ENCODE peak calls at places on chromosomes 11 and 22, in four cellular contexts. One of them, this sample, is unnamed.
A peak's percentile ranks its signal among the peaks of the same experiment; 100 is the strongest.

GRCh38 chr22:46881373-46882118 is 119.1 kb downstream of the TBC1D22A start:
- DNase-seq in stimulated activated CD8-positive, alpha-beta memory T cell treated with anti-CD3 and anti-CD28 coated beads, Interleukin-4, amount 100 ng/mL, for 24 hours: no peak
- DNase-seq in ureter: no peak
- DNase-seq in activated B cell treated with CpG ODN at 0.5 μM for 24 hours: no peak
- DNase-seq in this sample: peak; percentile 12

GRCh38 chr11:95652002-95652472 is 137.5 kb downstream of the FAM76B start:
- DNase-seq in stimulated activated CD8-positive, alpha-beta memory T cell treated with anti-CD3 and anti-CD28 coated beads, Interleukin-4, amount 100 ng/mL, for 24 hours: no peak
- DNase-seq in ureter: no peak
- DNase-seq in activated B cell treated with CpG ODN at 0.5 μM for 24 hours: no peak
- DNase-seq in this sample: no peak

GRCh38 chr22:19854778-19855503 is at the start of the genes GNB1L and RTL10:
- DNase-seq in ureter: peak; percentile 97
- DNase-seq in activated B cell treated with CpG ODN at 0.5 μM for 24 hours: peak; percentile 98
- DNase-seq in stimulated activated CD8-positive, alpha-beta memory T cell treated with anti-CD3 and anti-CD28 coated beads, Interleukin-4, amount 100 ng/mL, for 24 hours: peak; percentile 95
- DNase-seq in this sample: peak; percentile 82

GRCh38 chr11:76674517-76675400 is 4.2 kb upstream of the LRRC32 start:
- DNase-seq in stimulated activated CD8-positive, alpha-beta memory T cell treated with anti-CD3 and anti-CD28 coated beads, Interleukin-4, amount 100 ng/mL, for 24 hours: no peak
- DNase-seq in activated B cell treated with CpG ODN at 0.5 μM for 24 hours: peak; percentile 61
- DNase-seq in ureter: no peak
- DNase-seq in this sample: no peak

GRCh38 chr22:50713571-50714056 is 24.4 kb upstream of the ACR start:
- DNase-seq in activated B cell treated with CpG ODN at 0.5 μM for 24 hours: no peak
- DNase-seq in ureter: no peak
- DNase-seq in stimulated activated CD8-positive, alpha-beta memory T cell treated with anti-CD3 and anti-CD28 coated beads, Interleukin-4, amount 100 ng/mL, for 24 hours: no peak
- DNase-seq in this sample: no peak

GRCh38 chr11:28529540-28530410 is 421.6 kb downstream of the METTL15 start:
- DNase-seq in stimulated activated CD8-positive, alpha-beta memory T cell treated with anti-CD3 and anti-CD28 coated beads, Interleukin-4, amount 100 ng/mL, for 24 hours: no peak
- DNase-seq in activated B cell treated with CpG ODN at 0.5 μM for 24 hours: no peak
- DNase-seq in ureter: no peak
- DNase-seq in this sample: peak; percentile 49

GRCh38 chr11:13207665-13208594 is 69.7 kb upstream of the BMAL1 start:
- DNase-seq in activated B cell treated with CpG ODN at 0.5 μM for 24 hours: no peak
- DNase-seq in ureter: no peak
- DNase-seq in stimulated activated CD8-positive, alpha-beta memory T cell treated with anti-CD3 and anti-CD28 coated beads, Interleukin-4, amount 100 ng/mL, for 24 hours: no peak
- DNase-seq in this sample: peak; percentile 62

GRCh38 chr11:128627666-128628342 is 40.4 kb upstream of the ETS1 start:
- DNase-seq in ureter: no peak
- DNase-seq in activated B cell treated with CpG ODN at 0.5 μM for 24 hours: no peak
- DNase-seq in stimulated activated CD8-positive, alpha-beta memory T cell treated with anti-CD3 and anti-CD28 coated beads, Interleukin-4, amount 100 ng/mL, for 24 hours: peak; percentile 29
- DNase-seq in this sample: no peak

GRCh38 chr11:1839204-1839923 is 583 bp downstream of the TNNI2 start:
- DNase-seq in stimulated activated CD8-positive, alpha-beta memory T cell treated with anti-CD3 and anti-CD28 coated beads, Interleukin-4, amount 100 ng/mL, for 24 hours: no peak
- DNase-seq in ureter: no peak
- DNase-seq in activated B cell treated with CpG ODN at 0.5 μM for 24 hours: no peak
- DNase-seq in this sample: no peak

GRCh38 chr11:1548221-1549070 is 23.6 kb downstream of the DUSP8 start:
- DNase-seq in ureter: peak; percentile 84
- DNase-seq in stimulated activated CD8-positive, alpha-beta memory T cell treated with anti-CD3 and anti-CD28 coated beads, Interleukin-4, amount 100 ng/mL, for 24 hours: no peak
- DNase-seq in activated B cell treated with CpG ODN at 0.5 μM for 24 hours: no peak
- DNase-seq in this sample: peak; percentile 27

GRCh38 chr11:26470992-26471391 is 101.1 kb downstream of the MUC15 start:
- DNase-seq in activated B cell treated with CpG ODN at 0.5 μM for 24 hours: no peak
- DNase-seq in stimulated activated CD8-positive, alpha-beta memory T cell treated with anti-CD3 and anti-CD28 coated beads, Interleukin-4, amount 100 ng/mL, for 24 hours: no peak
- DNase-seq in ureter: no peak
- DNase-seq in this sample: no peak

GRCh38 chr22:49935561-49935960 is 17.1 kb downstream of the CRELD2 start:
- DNase-seq in activated B cell treated with CpG ODN at 0.5 μM for 24 hours: no peak
- DNase-seq in ureter: no peak
- DNase-seq in stimulated activated CD8-positive, alpha-beta memory T cell treated with anti-CD3 and anti-CD28 coated beads, Interleukin-4, amount 100 ng/mL, for 24 hours: no peak
- DNase-seq in this sample: no peak

GRCh38 chr22:22048318-22048942 is 65.8 kb upstream of the TOP3B start:
- DNase-seq in stimulated activated CD8-positive, alpha-beta memory T cell treated with anti-CD3 and anti-CD28 coated beads, Interleukin-4, amount 100 ng/mL, for 24 hours: no peak
- DNase-seq in activated B cell treated with CpG ODN at 0.5 μM for 24 hours: no peak
- DNase-seq in ureter: no peak
- DNase-seq in this sample: no peak

GRCh38 chr22:30265851-30266444 is 703 bp downstream of the OSM start:
- DNase-seq in activated B cell treated with CpG ODN at 0.5 μM for 24 hours: peak; percentile 71
- DNase-seq in ureter: no peak
- DNase-seq in stimulated activated CD8-positive, alpha-beta memory T cell treated with anti-CD3 and anti-CD28 coated beads, Interleukin-4, amount 100 ng/mL, for 24 hours: peak; percentile 79
- DNase-seq in this sample: no peak

GRCh38 chr11:44464741-44465140 is 100.7 kb upstream of the CD82 start:
- DNase-seq in activated B cell treated with CpG ODN at 0.5 μM for 24 hours: no peak
- DNase-seq in ureter: no peak
- DNase-seq in stimulated activated CD8-positive, alpha-beta memory T cell treated with anti-CD3 and anti-CD28 coated beads, Interleukin-4, amount 100 ng/mL, for 24 hours: no peak
- DNase-seq in this sample: peak; percentile 35

GRCh38 chr11:110524227-110524626 is 94.5 kb downstream of the FDX1 start:
- DNase-seq in ureter: no peak
- DNase-seq in activated B cell treated with CpG ODN at 0.5 μM for 24 hours: no peak
- DNase-seq in stimulated activated CD8-positive, alpha-beta memory T cell treated with anti-CD3 and anti-CD28 coated beads, Interleukin-4, amount 100 ng/mL, for 24 hours: no peak
- DNase-seq in this sample: peak; percentile 76

GRCh38 chr11:93700830-93701229 is 39.3 kb downstream of the CEP295 start:
- DNase-seq in ureter: no peak
- DNase-seq in activated B cell treated with CpG ODN at 0.5 μM for 24 hours: no peak
- DNase-seq in stimulated activated CD8-positive, alpha-beta memory T cell treated with anti-CD3 and anti-CD28 coated beads, Interleukin-4, amount 100 ng/mL, for 24 hours: no peak
- DNase-seq in this sample: no peak

GRCh38 chr11:46106530-46107407 is 14.5 kb downstream of the PHF21A start:
- DNase-seq in ureter: no peak
- DNase-seq in stimulated activated CD8-positive, alpha-beta memory T cell treated with anti-CD3 and anti-CD28 coated beads, Interleukin-4, amount 100 ng/mL, for 24 hours: no peak
- DNase-seq in activated B cell treated with CpG ODN at 0.5 μM for 24 hours: no peak
- DNase-seq in this sample: no peak

GRCh38 chr11:73236879-73237278 is 18.8 kb downstream of the P2RY2 start:
- DNase-seq in activated B cell treated with CpG ODN at 0.5 μM for 24 hours: no peak
- DNase-seq in ureter: no peak
- DNase-seq in stimulated activated CD8-positive, alpha-beta memory T cell treated with anti-CD3 and anti-CD28 coated beads, Interleukin-4, amount 100 ng/mL, for 24 hours: no peak
- DNase-seq in this sample: no peak

GRCh38 chr22:24358105-24358836 is 69.1 kb upstream of the ADORA2A start:
- DNase-seq in ureter: no peak
- DNase-seq in activated B cell treated with CpG ODN at 0.5 μM for 24 hours: no peak
- DNase-seq in stimulated activated CD8-positive, alpha-beta memory T cell treated with anti-CD3 and anti-CD28 coated beads, Interleukin-4, amount 100 ng/mL, for 24 hours: no peak
- DNase-seq in this sample: no peak

GRCh38 chr22:23066200-23067022 is 3.9 kb upstream of the GNAZ start:
- DNase-seq in stimulated activated CD8-positive, alpha-beta memory T cell treated with anti-CD3 and anti-CD28 coated beads, Interleukin-4, amount 100 ng/mL, for 24 hours: no peak
- DNase-seq in activated B cell treated with CpG ODN at 0.5 μM for 24 hours: peak; percentile 14
- DNase-seq in ureter: peak; percentile 32
- DNase-seq in this sample: no peak

GRCh38 chr11:19576054-19576453 is 136.6 kb upstream of the NAV2 start:
- DNase-seq in stimulated activated CD8-positive, alpha-beta memory T cell treated with anti-CD3 and anti-CD28 coated beads, Interleukin-4, amount 100 ng/mL, for 24 hours: no peak
- DNase-seq in ureter: no peak
- DNase-seq in activated B cell treated with CpG ODN at 0.5 μM for 24 hours: no peak
- DNase-seq in this sample: no peak

GRCh38 chr11:111310723-111311122 is 12.4 kb downstream of the POU2AF3 start:
- DNase-seq in activated B cell treated with CpG ODN at 0.5 μM for 24 hours: no peak
- DNase-seq in ureter: peak; percentile 28
- DNase-seq in stimulated activated CD8-positive, alpha-beta memory T cell treated with anti-CD3 and anti-CD28 coated beads, Interleukin-4, amount 100 ng/mL, for 24 hours: no peak
- DNase-seq in this sample: no peak

GRCh38 chr11:3855808-3856491 is 486 bp downstream of the STIM1 start:
- DNase-seq in activated B cell treated with CpG ODN at 0.5 μM for 24 hours: no peak
- DNase-seq in stimulated activated CD8-positive, alpha-beta memory T cell treated with anti-CD3 and anti-CD28 coated beads, Interleukin-4, amount 100 ng/mL, for 24 hours: no peak
- DNase-seq in ureter: peak; percentile 55
- DNase-seq in this sample: peak; percentile 34

GRCh38 chr11:133107753-133108152 is 424.5 kb downstream of the OPCML start:
- DNase-seq in stimulated activated CD8-positive, alpha-beta memory T cell treated with anti-CD3 and anti-CD28 coated beads, Interleukin-4, amount 100 ng/mL, for 24 hours: no peak
- DNase-seq in ureter: no peak
- DNase-seq in activated B cell treated with CpG ODN at 0.5 μM for 24 hours: no peak
- DNase-seq in this sample: no peak

GRCh38 chr11:10606536-10607208 is 38.2 kb upstream of the LYVE1 start:
- DNase-seq in activated B cell treated with CpG ODN at 0.5 μM for 24 hours: no peak
- DNase-seq in ureter: no peak
- DNase-seq in stimulated activated CD8-positive, alpha-beta memory T cell treated with anti-CD3 and anti-CD28 coated beads, Interleukin-4, amount 100 ng/mL, for 24 hours: no peak
- DNase-seq in this sample: no peak

GRCh38 chr22:37940698-37941376 is 12.6 kb downstream of the C22orf23 start:
- DNase-seq in activated B cell treated with CpG ODN at 0.5 μM for 24 hours: no peak
- DNase-seq in stimulated activated CD8-positive, alpha-beta memory T cell treated with anti-CD3 and anti-CD28 coated beads, Interleukin-4, amount 100 ng/mL, for 24 hours: no peak
- DNase-seq in ureter: no peak
- DNase-seq in this sample: no peak

GRCh38 chr11:122851366-122852011 is 13.2 kb downstream of the CRTAM start:
- DNase-seq in stimulated activated CD8-positive, alpha-beta memory T cell treated with anti-CD3 and anti-CD28 coated beads, Interleukin-4, amount 100 ng/mL, for 24 hours: no peak
- DNase-seq in activated B cell treated with CpG ODN at 0.5 μM for 24 hours: no peak
- DNase-seq in ureter: no peak
- DNase-seq in this sample: no peak

GRCh38 chr11:116334596-116334995 is 438.2 kb downstream of the BUD13 start:
- DNase-seq in stimulated activated CD8-positive, alpha-beta memory T cell treated with anti-CD3 and anti-CD28 coated beads, Interleukin-4, amount 100 ng/mL, for 24 hours: no peak
- DNase-seq in activated B cell treated with CpG ODN at 0.5 μM for 24 hours: no peak
- DNase-seq in ureter: no peak
- DNase-seq in this sample: no peak

GRCh38 chr11:123640677-123641494 is 13.5 kb downstream of the SCN3B start:
- DNase-seq in ureter: no peak
- DNase-seq in activated B cell treated with CpG ODN at 0.5 μM for 24 hours: peak; percentile 33
- DNase-seq in stimulated activated CD8-positive, alpha-beta memory T cell treated with anti-CD3 and anti-CD28 coated beads, Interleukin-4, amount 100 ng/mL, for 24 hours: peak; percentile 35
- DNase-seq in this sample: no peak

GRCh38 chr11:6812391-6813005 is 13.0 kb upstream of the OR6A2 start:
- DNase-seq in ureter: no peak
- DNase-seq in activated B cell treated with CpG ODN at 0.5 μM for 24 hours: no peak
- DNase-seq in stimulated activated CD8-positive, alpha-beta memory T cell treated with anti-CD3 and anti-CD28 coated beads, Interleukin-4, amount 100 ng/mL, for 24 hours: no peak
- DNase-seq in this sample: peak; percentile 41

GRCh38 chr11:65479184-65480145 is 19.4 kb upstream of the MALAT1 start:
- DNase-seq in ureter: no peak
- DNase-seq in activated B cell treated with CpG ODN at 0.5 μM for 24 hours: no peak
- DNase-seq in stimulated activated CD8-positive, alpha-beta memory T cell treated with anti-CD3 and anti-CD28 coated beads, Interleukin-4, amount 100 ng/mL, for 24 hours: no peak
- DNase-seq in this sample: no peak

GRCh38 chr22:23245799-23246136 is 65.5 kb downstream of the BCR start:
- DNase-seq in activated B cell treated with CpG ODN at 0.5 μM for 24 hours: no peak
- DNase-seq in ureter: no peak
- DNase-seq in stimulated activated CD8-positive, alpha-beta memory T cell treated with anti-CD3 and anti-CD28 coated beads, Interleukin-4, amount 100 ng/mL, for 24 hours: no peak
- DNase-seq in this sample: no peak

This sample was measured in foreskin keratinocyte.